ENCODE peak calls at places on chromosomes 3 and 15, in seven cellular contexts. One of them, this sample, is unnamed.

GRCh38 chr15:52262364-52262763 is 33.2 kb downstream of the MYO5C start:
- DNase-seq in psoas muscle: no peak
- DNase-seq in left lung: no peak
- DNase-seq in breast epithelium: no peak
- DNase-seq in mammary epithelial cell: no peak
- DNase-seq in fibroblast of lung: no peak
- DNase-seq in neuronal stem cell: peak; percentile 18
- DNase-seq in this sample: no peak

GRCh38 chr3:128878556-128879124 is 780 bp upstream of the ACAD9 start:
- DNase-seq in psoas muscle: no peak
- DNase-seq in left lung: no peak
- DNase-seq in breast epithelium: no peak
- DNase-seq in mammary epithelial cell: peak; percentile 62
- DNase-seq in fibroblast of lung: peak; percentile 67
- DNase-seq in neuronal stem cell: no peak
- DNase-seq in this sample: no peak

GRCh38 chr3:72628065-72628464 is 220.2 kb downstream of the SHQ1 start:
- DNase-seq in psoas muscle: no peak
- DNase-seq in left lung: no peak
- DNase-seq in breast epithelium: peak; percentile 80
- DNase-seq in mammary epithelial cell: peak; percentile 94
- DNase-seq in fibroblast of lung: no peak
- DNase-seq in neuronal stem cell: no peak
- DNase-seq in this sample: no peak

GRCh38 chr3:53043738-53044137 is 2.1 kb downstream of the SFMBT1 start:
- DNase-seq in psoas muscle: no peak
- DNase-seq in left lung: no peak
- DNase-seq in breast epithelium: no peak
- DNase-seq in mammary epithelial cell: no peak
- DNase-seq in fibroblast of lung: no peak
- DNase-seq in neuronal stem cell: no peak
- DNase-seq in this sample: no peak

GRCh38 chr3:50913279-50913678 is 238.6 kb downstream of the DOCK3 start:
- DNase-seq in psoas muscle: no peak
- DNase-seq in left lung: no peak
- DNase-seq in breast epithelium: no peak
- DNase-seq in mammary epithelial cell: no peak
- DNase-seq in fibroblast of lung: no peak
- DNase-seq in neuronal stem cell: no peak
- DNase-seq in this sample: no peak

GRCh38 chr15:40338921-40339620 is 1.7 kb downstream of the CCDC9B start:
- DNase-seq in psoas muscle: peak; percentile 65
- DNase-seq in left lung: no peak
- DNase-seq in breast epithelium: peak; percentile 94
- DNase-seq in mammary epithelial cell: peak; percentile 96
- DNase-seq in fibroblast of lung: peak; percentile 58
- DNase-seq in neuronal stem cell: no peak
- DNase-seq in this sample: no peak

GRCh38 chr3:32154180-32154579 is 47.8 kb downstream of the GPD1L start:
- DNase-seq in psoas muscle: no peak
- DNase-seq in left lung: no peak
- DNase-seq in breast epithelium: no peak
- DNase-seq in mammary epithelial cell: no peak
- DNase-seq in fibroblast of lung: no peak
- DNase-seq in neuronal stem cell: no peak
- DNase-seq in this sample: no peak

GRCh38 chr3:58293516-58293915 is 12.5 kb upstream of the RPP14 start:
- DNase-seq in psoas muscle: no peak
- DNase-seq in left lung: no peak
- DNase-seq in breast epithelium: no peak
- DNase-seq in mammary epithelial cell: no peak
- DNase-seq in fibroblast of lung: no peak
- DNase-seq in neuronal stem cell: no peak
- DNase-seq in this sample: no peak

GRCh38 chr3:77939726-77940125 is 899.8 kb downstream of the ROBO2 start:
- DNase-seq in psoas muscle: no peak
- DNase-seq in left lung: no peak
- DNase-seq in breast epithelium: no peak
- DNase-seq in mammary epithelial cell: peak; percentile 28
- DNase-seq in fibroblast of lung: no peak
- DNase-seq in neuronal stem cell: no peak
- DNase-seq in this sample: no peak

GRCh38 chr15:93321881-93322282 is 232.9 kb upstream of the RGMA start:
- DNase-seq in psoas muscle: no peak
- DNase-seq in left lung: peak; percentile 49
- DNase-seq in breast epithelium: peak; percentile 68
- DNase-seq in mammary epithelial cell: peak; percentile 44
- DNase-seq in fibroblast of lung: no peak
- DNase-seq in neuronal stem cell: no peak
- DNase-seq in this sample: no peak

GRCh38 chr3:195147649-195148121 is 123.3 kb downstream of the XXYLT1 start:
- DNase-seq in psoas muscle: peak; percentile 41
- DNase-seq in left lung: peak; percentile 57
- DNase-seq in breast epithelium: no peak
- DNase-seq in mammary epithelial cell: no peak
- DNase-seq in fibroblast of lung: peak; percentile 75
- DNase-seq in neuronal stem cell: no peak
- DNase-seq in this sample: no peak

GRCh38 chr15:58212909-58213526 is 74.8 kb downstream of the AQP9 start:
- DNase-seq in psoas muscle: no peak
- DNase-seq in left lung: no peak
- DNase-seq in breast epithelium: no peak
- DNase-seq in mammary epithelial cell: peak; percentile 40
- DNase-seq in fibroblast of lung: peak; percentile 58
- DNase-seq in neuronal stem cell: no peak
- DNase-seq in this sample: no peak

GRCh38 chr3:186783070-186783730 is at the start of gene EIF4A2:
- DNase-seq in psoas muscle: peak; percentile 93
- DNase-seq in left lung: peak; percentile 90
- DNase-seq in breast epithelium: peak; percentile 77
- DNase-seq in mammary epithelial cell: peak; percentile 88
- DNase-seq in fibroblast of lung: peak; percentile 92
- DNase-seq in neuronal stem cell: peak; percentile 94
- DNase-seq in this sample: peak; percentile 92
- H3K4me3 ChIP-seq in psoas muscle: peak within 1 kb of the TSS; percentile 93
- H3K4me3 ChIP-seq in left lung: peak within 1 kb of the TSS; percentile 87
- H3K4me3 ChIP-seq in breast epithelium: peak within 1 kb of the TSS; percentile 94
- H3K4me3 ChIP-seq in mammary epithelial cell: peak within 1 kb of the TSS; percentile 81
- H3K4me3 ChIP-seq in fibroblast of lung: peak within 1 kb of the TSS; percentile 97
- H3K4me3 ChIP-seq in neuronal stem cell: peak within 1 kb of the TSS; percentile 87
- H3K4me3 ChIP-seq in this sample: peak within 1 kb of the TSS; percentile 88

DNA sequence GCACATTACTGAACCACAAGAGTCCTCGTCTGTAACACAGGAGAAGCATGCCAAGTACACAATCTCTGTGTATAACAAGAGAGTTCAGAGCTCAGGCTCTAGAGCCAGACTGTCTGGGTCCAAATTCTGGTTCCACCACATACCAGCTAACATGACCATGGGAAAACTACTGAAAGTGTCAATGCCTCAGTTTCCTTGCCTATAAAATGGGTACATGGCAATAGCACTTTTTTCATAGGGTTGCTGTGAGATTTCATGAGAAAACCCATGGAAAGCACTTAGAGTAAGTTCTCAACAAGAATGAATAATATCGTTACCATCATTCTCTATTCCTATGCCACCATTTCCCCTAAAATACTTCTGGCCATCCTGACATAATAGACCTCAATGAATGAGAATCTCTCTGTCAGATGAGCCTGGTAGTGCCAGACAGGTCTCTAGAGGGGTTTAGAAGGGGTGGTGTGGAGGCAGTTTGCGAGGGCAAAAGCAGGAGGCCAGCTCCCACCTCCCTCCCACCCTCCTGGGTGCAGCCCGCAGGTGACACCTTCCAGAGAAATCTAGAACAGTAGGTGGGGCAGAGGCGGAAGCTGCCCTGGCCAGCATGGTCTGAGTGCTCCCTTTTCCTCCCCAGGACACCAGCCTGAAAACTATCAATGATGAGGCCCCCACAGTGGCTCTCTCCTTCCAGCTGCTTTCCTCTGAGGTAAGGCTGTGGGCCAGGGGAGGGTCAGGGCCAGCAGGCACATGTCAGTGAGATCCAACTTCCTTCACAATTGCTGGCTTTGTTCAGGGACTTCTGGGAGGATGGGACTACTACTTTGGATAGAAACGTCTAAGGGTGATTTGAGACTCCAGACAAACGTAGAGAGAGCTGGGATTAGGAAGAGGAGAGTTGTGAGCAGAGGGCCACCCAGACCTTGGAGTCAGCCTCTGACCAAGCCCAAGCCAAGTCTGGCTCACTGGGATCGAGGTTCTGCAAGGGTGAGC is 45.3 kb downstream of the CCDC33 start:
- DNase-seq in psoas muscle: no peak
- DNase-seq in left lung: no peak
- DNase-seq in breast epithelium: no peak
- DNase-seq in mammary epithelial cell: no peak
- DNase-seq in fibroblast of lung: no peak
- DNase-seq in neuronal stem cell: no peak
- DNase-seq in this sample: no peak
- H3K4me1 ChIP-seq in psoas muscle: no peaks in the 10 kb centered on the region
- H3K4me1 ChIP-seq in left lung: no peaks in the 10 kb centered on the region
- H3K4me1 ChIP-seq in breast epithelium: no peaks in the 10 kb centered on the region
- H3K4me1 ChIP-seq in mammary epithelial cell: no peaks in the 10 kb centered on the region
- H3K4me1 ChIP-seq in fibroblast of lung: no peaks in the 10 kb centered on the region
- H3K4me1 ChIP-seq in neuronal stem cell: no peaks in the 10 kb centered on the region
- H3K4me1 ChIP-seq in this sample: no peaks in the 10 kb centered on the region

GRCh38 chr3:150106752-150107428 is 136.2 kb upstream of the PFN2 start:
- DNase-seq in psoas muscle: no peak
- DNase-seq in left lung: no peak
- DNase-seq in breast epithelium: no peak
- DNase-seq in mammary epithelial cell: no peak
- DNase-seq in fibroblast of lung: peak; percentile 84
- DNase-seq in neuronal stem cell: peak; percentile 36
- DNase-seq in this sample: no peak
- H3K27ac ChIP-seq in psoas muscle: no peak overlapping the region
- H3K27ac ChIP-seq in left lung: no peak overlapping the region
- H3K27ac ChIP-seq in breast epithelium: no peak overlapping the region
- H3K27ac ChIP-seq in mammary epithelial cell: no peak overlapping the region
- H3K27ac ChIP-seq in fibroblast of lung: peak overlapping the region; percentile 75
- H3K27ac ChIP-seq in neuronal stem cell: peak overlapping the region; percentile 74
- H3K27ac ChIP-seq in this sample: no peak overlapping the region

DNA sequence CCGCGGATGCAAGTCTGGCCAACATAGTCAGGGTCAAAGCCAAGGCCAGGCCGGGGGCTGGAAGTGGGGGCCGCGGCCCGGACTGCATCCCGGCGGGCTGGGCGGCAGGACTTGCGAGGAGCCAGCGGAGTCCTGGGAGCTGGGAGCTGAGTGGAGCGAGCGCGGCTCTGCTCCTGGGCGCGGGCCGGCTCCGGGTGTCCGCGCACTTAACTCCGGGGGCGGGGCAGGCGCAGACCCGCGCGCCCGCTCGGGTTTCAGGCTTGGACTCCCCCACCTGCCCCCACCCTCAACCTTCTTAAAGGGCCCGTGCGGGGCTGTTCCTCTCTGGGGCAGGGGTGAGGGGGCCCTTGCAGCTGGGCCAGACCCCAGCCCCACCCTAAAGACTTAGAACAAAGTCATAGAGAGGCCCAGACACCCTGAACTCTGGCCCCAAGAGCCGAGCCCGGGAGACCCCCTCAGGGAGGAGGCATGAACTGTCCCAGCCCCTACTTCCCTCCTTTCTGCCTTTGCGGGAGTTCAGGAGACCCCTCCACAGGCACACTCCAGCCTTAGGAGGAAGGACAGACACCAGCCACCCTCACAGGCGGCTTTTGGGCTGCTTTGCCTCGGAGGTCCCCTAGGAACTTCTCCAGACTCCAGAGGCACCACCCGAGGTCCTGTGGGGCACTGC is at the start of gene CSPG4:
- DNase-seq in psoas muscle: peak; percentile 77
- DNase-seq in left lung: no peak
- DNase-seq in breast epithelium: peak; percentile 45
- DNase-seq in mammary epithelial cell: no peak
- DNase-seq in fibroblast of lung: peak; percentile 71
- DNase-seq in neuronal stem cell: no peak
- DNase-seq in this sample: no peak
- H3K4me3 ChIP-seq in psoas muscle: peak within 1 kb of the TSS; percentile 83
- H3K4me3 ChIP-seq in left lung: peak within 1 kb of the TSS; percentile 30
- H3K4me3 ChIP-seq in breast epithelium: peak within 1 kb of the TSS; percentile 74
- H3K4me3 ChIP-seq in mammary epithelial cell: peak within 1 kb of the TSS; percentile 56
- H3K4me3 ChIP-seq in fibroblast of lung: peak within 1 kb of the TSS; percentile 68
- H3K4me3 ChIP-seq in neuronal stem cell: peak within 1 kb of the TSS; percentile 39
- H3K4me3 ChIP-seq in this sample: no peak within 1 kb of the TSS

GRCh38 chr15:90873488-90873997 is 5.2 kb downstream of the FURIN start:
- DNase-seq in psoas muscle: no peak
- DNase-seq in left lung: no peak
- DNase-seq in breast epithelium: no peak
- DNase-seq in mammary epithelial cell: no peak
- DNase-seq in fibroblast of lung: no peak
- DNase-seq in neuronal stem cell: no peak
- DNase-seq in this sample: no peak

GRCh38 chr15:90872481-90873184 is 4.2 kb downstream of the FURIN start:
- DNase-seq in psoas muscle: no peak
- DNase-seq in left lung: no peak
- DNase-seq in breast epithelium: no peak
- DNase-seq in mammary epithelial cell: peak; percentile 86
- DNase-seq in fibroblast of lung: peak; percentile 68
- DNase-seq in neuronal stem cell: no peak
- DNase-seq in this sample: no peak

GRCh38 chr15:90876046-90876445 is 7.7 kb downstream of the FURIN start:
- DNase-seq in psoas muscle: no peak
- DNase-seq in left lung: no peak
- DNase-seq in breast epithelium: no peak
- DNase-seq in mammary epithelial cell: no peak
- DNase-seq in fibroblast of lung: no peak
- DNase-seq in neuronal stem cell: no peak
- DNase-seq in this sample: no peak

GRCh38 chr15:90875549-90875981 is 7.2 kb downstream of the FURIN start:
- DNase-seq in psoas muscle: no peak
- DNase-seq in left lung: no peak
- DNase-seq in breast epithelium: no peak
- DNase-seq in mammary epithelial cell: no peak
- DNase-seq in fibroblast of lung: no peak
- DNase-seq in neuronal stem cell: no peak
- DNase-seq in this sample: no peak

GRCh38 chr15:90873998-90874605 is 5.7 kb downstream of the FURIN start:
- DNase-seq in psoas muscle: no peak
- DNase-seq in left lung: peak; percentile 81
- DNase-seq in breast epithelium: no peak
- DNase-seq in mammary epithelial cell: no peak
- DNase-seq in fibroblast of lung: no peak
- DNase-seq in neuronal stem cell: no peak
- DNase-seq in this sample: no peak
- H3K4me1 ChIP-seq in psoas muscle: peaks cover 37% of the 10 kb centered on the region
- H3K4me1 ChIP-seq in left lung: peaks cover 49% of the 10 kb centered on the region
- H3K4me1 ChIP-seq in breast epithelium: peaks cover 31% of the 10 kb centered on the region
- H3K4me1 ChIP-seq in mammary epithelial cell: peaks cover 38% of the 10 kb centered on the region
- H3K4me1 ChIP-seq in fibroblast of lung: peaks cover 24% of the 10 kb centered on the region
- H3K4me1 ChIP-seq in neuronal stem cell: peaks cover 33% of the 10 kb centered on the region
- H3K4me1 ChIP-seq in this sample: peaks cover 27% of the 10 kb centered on the region

GRCh38 chr3:178989821-178990220 is 81.8 kb downstream of the ZMAT3 start:
- DNase-seq in psoas muscle: no peak
- DNase-seq in left lung: no peak
- DNase-seq in breast epithelium: no peak
- DNase-seq in mammary epithelial cell: no peak
- DNase-seq in fibroblast of lung: no peak
- DNase-seq in neuronal stem cell: no peak
- DNase-seq in this sample: no peak
- H3K27ac ChIP-seq in psoas muscle: no peak overlapping the region
- H3K27ac ChIP-seq in left lung: no peak overlapping the region
- H3K27ac ChIP-seq in breast epithelium: no peak overlapping the region
- H3K27ac ChIP-seq in mammary epithelial cell: no peak overlapping the region
- H3K27ac ChIP-seq in fibroblast of lung: no peak overlapping the region
- H3K27ac ChIP-seq in neuronal stem cell: no peak overlapping the region
- H3K27ac ChIP-seq in this sample: no peak overlapping the region

GRCh38 chr3:115702598-115702997 is 79.3 kb downstream of the GAP43 start:
- DNase-seq in psoas muscle: no peak
- DNase-seq in left lung: no peak
- DNase-seq in breast epithelium: no peak
- DNase-seq in mammary epithelial cell: peak; percentile 18
- DNase-seq in fibroblast of lung: no peak
- DNase-seq in neuronal stem cell: no peak
- DNase-seq in this sample: no peak
- H3K4me3 ChIP-seq in psoas muscle: no peak overlapping the region
- H3K4me3 ChIP-seq in left lung: no peak overlapping the region
- H3K4me3 ChIP-seq in breast epithelium: no peak overlapping the region
- H3K4me3 ChIP-seq in mammary epithelial cell: no peak overlapping the region
- H3K4me3 ChIP-seq in fibroblast of lung: no peak overlapping the region
- H3K4me3 ChIP-seq in neuronal stem cell: no peak overlapping the region
- H3K4me3 ChIP-seq in this sample: no peak overlapping the region